ENCODE peak calls at places on chromosomes 7 and 10, in eight cellular contexts. O, U, S, W, B, A, L and X are unnamed samples.

GRCh38 chr10:70958396-70958795 is 70.0 kb upstream of the PCBD1 start:
- DNase-seq in O (no peak), U (no peak), S (no peak), W (no peak), B (no peak), A (no peak), L (no peak), X (no peak)

GRCh38 chr10:101716891-101717659 is 22.1 kb upstream of the FBXW4 start:
- DNase-seq in O (no peak), U (no peak), S (no peak), W (no peak), B (no peak), A (no peak), L (no peak), X (no peak)

GRCh38 chr7:94253696-94254095 is 141.0 kb upstream of the COL1A2 start:
- DNase-seq in O (no peak), U (no peak), S (no peak), W (no peak), B (no peak), A (no peak), L (no peak), X (no peak)

GRCh38 chr10:69936091-69936490 is 116.6 kb upstream of the MACROH2A2 start:
- DNase-seq in O (no peak), U (no peak), S (no peak), W (no peak), B (no peak), A (peak), L (no peak), X (peak)

GRCh38 chr7:139531094-139531493 is 7.6 kb downstream of the CLEC2L start:
- DNase-seq in O (no peak), U (no peak), S (no peak), W (no peak), B (no peak), A (no peak), L (no peak), X (no peak)

GRCh38 chr7:36763084-36763807 is 39.0 kb upstream of the AOAH start:
- DNase-seq in O (no peak), U (no peak), S (no peak), W (no peak), B (no peak), A (no peak), L (no peak), X (no peak)

GRCh38 chr7:156545989-156546388 is 94.6 kb upstream of the RNF32 start:
- DNase-seq in O (no peak), U (no peak), S (no peak), W (no peak), B (no peak), A (no peak), L (no peak), X (no peak)

GRCh38 chr10:132398566-132398991 is 1.6 kb downstream of the PWWP2B start:
- DNase-seq in O (no peak), U (no peak), S (no peak), W (no peak), B (no peak), A (no peak), L (no peak), X (no peak)

GRCh38 chr7:128932862-128933821 is 4.6 kb upstream of the IRF5 start:
- DNase-seq in O (no peak), U (no peak), S (no peak), W (no peak), B (no peak), A (no peak), L (no peak), X (no peak)

GRCh38 chr10:33237736-33238624 is 96.5 kb downstream of the NRP1 start:
- DNase-seq in O (peak), U (peak), S (peak), W (no peak), B (no peak), A (peak), L (no peak), X (peak)

GRCh38 chr7:4725014-4725951 is 43.2 kb downstream of the FOXK1 start:
- DNase-seq in O (peak), U (no peak), S (peak), W (peak), B (peak), A (peak), L (peak), X (peak)

GRCh38 chr7:157432957-157433576 is 96.3 kb downstream of the DNAJB6 start:
- DNase-seq in O (peak), U (peak), S (peak), W (peak), B (peak), A (no peak), L (peak), X (peak)

GRCh38 chr10:48494611-48495010 is 110.3 kb downstream of the ARHGAP22 start:
- DNase-seq in O (no peak), U (no peak), S (no peak), W (no peak), B (peak), A (no peak), L (no peak), X (no peak)